ENCODE peak calls at places on chromosomes 16 and 17, in eight cellular contexts. L is M059J; P is cardiac muscle cell; H is GM06990; B is naive thymus-derived CD8-positive, alpha-beta T cell; N is NCI-H460; T is activated CD8-positive, alpha-beta T cell treated with anti-CD3 and anti-CD28 coated beads for 36 hours; O is fibroblast of the aortic adventitia. J is an unnamed sample.

GRCh38 chr16:87627542-87628245 is 25.4 kb downstream of the JPH3 start:
- DNase-seq in L (no peak), P (no peak), H (no peak), B (no peak), N (no peak), T (no peak), O (no peak), J (no peak)

GRCh38 chr16:974001-974601 is 3.3 kb upstream of the LMF1 start:
- DNase-seq in L (no peak), P (peak; percentile 61), H (no peak), B (no peak), N (no peak), T (no peak), O (no peak), J (no peak)

GRCh38 chr16:28882476-28883180 is 4.3 kb downstream of the ATP2A1 start:
- DNase-seq in L (no peak), P (peak; percentile 82), H (no peak), B (no peak), N (no peak), T (no peak), O (no peak), J (no peak)

GRCh38 chr16:85667841-85668413 is 20.8 kb downstream of the GINS2 start:
- DNase-seq in L (no peak), P (no peak), H (no peak), B (no peak), N (no peak), T (no peak), O (no peak), J (no peak)

GRCh38 chr17:42311240-42312034 is 23.1 kb downstream of the STAT5A start:
- DNase-seq in L (no peak), P (peak; percentile 57), H (no peak), B (no peak), N (no peak), T (peak; percentile 44), O (peak; percentile 93), J (no peak)

GRCh38 chr17:63405741-63406261 is 40.3 kb downstream of the CYB561 start:
- DNase-seq in L (peak; percentile 74), P (peak; percentile 64), H (no peak), B (no peak), N (peak; percentile 47), T (no peak), O (peak; percentile 86), J (no peak)

GRCh38 chr17:46262271-46262670 is 32.7 kb upstream of the LRRC37A start:
- DNase-seq in L (peak; percentile 33), P (no peak), H (no peak), B (no peak), N (no peak), T (no peak), O (no peak), J (no peak)

GRCh38 chr16:15856901-15857778 is at the start of gene MYH11:
- DNase-seq in L (no peak), P (peak; percentile 48), H (peak; percentile 26), B (no peak), N (no peak), T (no peak), O (no peak), J (no peak)

GRCh38 chr17:59508999-59509398 is 56.4 kb upstream of the DHX40 start:
- DNase-seq in L (no peak), P (no peak), H (no peak), B (no peak), N (no peak), T (no peak), O (no peak), J (no peak)

GRCh38 chr17:54864636-54865420 is 35.8 kb upstream of the TOM1L1 start:
- DNase-seq in L (no peak), P (peak; percentile 64), H (no peak), B (no peak), N (no peak), T (no peak), O (no peak), J (no peak)

GRCh38 chr17:58331815-58332719 is 3.5 kb upstream of the TSPOAP1 start:
- DNase-seq in L (no peak), P (no peak), H (peak; percentile 98), B (peak; percentile 76), N (no peak), T (peak; percentile 96), O (no peak), J (peak; percentile 74)

GRCh38 chr17:36703860-36704266 is 102.5 kb downstream of the MRM1 start:
- DNase-seq in L (peak; percentile 28), P (peak; percentile 88), H (no peak), B (peak; percentile 24), N (peak; percentile 34), T (peak; percentile 64), O (peak; percentile 28), J (peak; percentile 44)

GRCh38 chr17:77307479-77308198 is 166.9 kb downstream of the SEC14L1 start:
- DNase-seq in L (no peak), P (no peak), H (no peak), B (no peak), N (no peak), T (no peak), O (no peak), J (no peak)

GRCh38 chr16:83338941-83339340 is 468.8 kb upstream of the HSBP1 start:
- DNase-seq in L (peak; percentile 85), P (no peak), H (no peak), B (no peak), N (no peak), T (no peak), O (no peak), J (no peak)

GRCh38 chr17:80731255-80731840 is 186.7 kb downstream of the RPTOR start:
- DNase-seq in L (no peak), P (no peak), H (no peak), B (peak; percentile 8), N (no peak), T (no peak), O (no peak), J (no peak)

GRCh38 chr17:72877348-72877747 is 215.1 kb downstream of the SLC39A11 start:
- DNase-seq in L (no peak), P (no peak), H (no peak), B (no peak), N (no peak), T (no peak), O (no peak), J (no peak)

GRCh38 chr16:23962001-23962400 is 126.2 kb downstream of the PRKCB start:
- DNase-seq in L (no peak), P (no peak), H (no peak), B (no peak), N (no peak), T (peak; percentile 68), O (no peak), J (no peak)

GRCh38 chr17:68087851-68088250 is 52.3 kb downstream of the KPNA2 start:
- DNase-seq in L (no peak), P (no peak), H (no peak), B (no peak), N (no peak), T (no peak), O (no peak), J (no peak)

GRCh38 chr16:85111184-85111583 is 1.1 kb downstream of the CIBAR2 start:
- DNase-seq in L (no peak), P (no peak), H (no peak), B (no peak), N (no peak), T (no peak), O (no peak), J (no peak)

GRCh38 chr17:76182016-76182764 is 41.1 kb upstream of the FOXJ1 start:
- DNase-seq in L (peak; percentile 80), P (peak; percentile 83), H (peak; percentile 75), B (peak; percentile 91), N (peak; percentile 91), T (peak; percentile 99), O (peak; percentile 87), J (peak; percentile 93)

GRCh38 chr16:66459878-66460277 is 32.8 kb downstream of the BEAN1 start:
- DNase-seq in L (no peak), P (no peak), H (no peak), B (no peak), N (no peak), T (no peak), O (no peak), J (no peak)

GRCh38 chr17:54347495-54347894 is 524.8 kb downstream of the KIF2B start:
- DNase-seq in L (no peak), P (no peak), H (no peak), B (no peak), N (no peak), T (no peak), O (no peak), J (no peak)

GRCh38 chr16:71676236-71676635 is 48.3 kb downstream of the PHLPP2 start:
- DNase-seq in L (no peak), P (no peak), H (no peak), B (no peak), N (no peak), T (no peak), O (no peak), J (no peak)

GRCh38 chr17:8147141-8147804 is 4.9 kb downstream of the PER1 start:
- DNase-seq in L (no peak), P (no peak), H (no peak), B (no peak), N (no peak), T (no peak), O (no peak), J (no peak)

GRCh38 chr17:71959129-71959528 is 161.7 kb upstream of the SOX9 start:
- DNase-seq in L (peak; percentile 15), P (no peak), H (no peak), B (no peak), N (peak; percentile 26), T (no peak), O (peak; percentile 9), J (no peak)

GRCh38 chr17:298791-299450 is 53.7 kb downstream of the RPH3AL start:
- DNase-seq in L (no peak), P (no peak), H (no peak), B (no peak), N (no peak), T (no peak), O (peak; percentile 4), J (no peak)

GRCh38 chr16:47016700-47017133 is 43.2 kb upstream of the DNAJA2 start:
- DNase-seq in L (no peak), P (no peak), H (peak; percentile 46), B (no peak), N (no peak), T (peak; percentile 31), O (no peak), J (no peak)

GRCh38 chr17:73939808-73940207 is 263.7 kb upstream of the RPL38 start:
- DNase-seq in L (no peak), P (no peak), H (no peak), B (no peak), N (no peak), T (no peak), O (no peak), J (no peak)

GRCh38 chr16:82830944-82831343 is 204.2 kb downstream of the CDH13 start:
- DNase-seq in L (no peak), P (no peak), H (no peak), B (no peak), N (no peak), T (no peak), O (no peak), J (no peak)

GRCh38 chr16:2699791-2700600 is 17.7 kb downstream of the KCTD5 start:
- DNase-seq in L (no peak), P (no peak), H (no peak), B (no peak), N (no peak), T (no peak), O (no peak), J (no peak)

GRCh38 chr16:2507679-2508064 is 6.1 kb upstream of the ATP6V0C start:
- DNase-seq in L (no peak), P (no peak), H (no peak), B (no peak), N (no peak), T (no peak), O (no peak), J (no peak)

GRCh38 chr17:1956134-1956533 is 69.0 kb downstream of the RTN4RL1 start:
- DNase-seq in L (no peak), P (no peak), H (no peak), B (no peak), N (no peak), T (no peak), O (no peak), J (no peak)

GRCh38 chr17:55533611-55534010 is 22.4 kb upstream of the SMIM36 start:
- DNase-seq in L (peak; percentile 15), P (no peak), H (no peak), B (no peak), N (no peak), T (no peak), O (peak; percentile 60), J (no peak)

J was measured in T-helper 9 cell.